ENCODE peak calls at places on chromosomes 1 and 21, in ten cellular contexts. E is GM23338, H is astrocyte, P is MM.1S, R is fibroblast of lung, Q is OCI-LY7, M is GM12878, F is IMR-90, S is mammary epithelial cell, V is H9. D is an unnamed sample.

GRCh38 chr1:245585252-245585959 is 430.6 kb downstream of the KIF26B start:
- DNase-seq in P (no peak), V (no peak), S (peak), Q (no peak), E (no peak), F (peak), R (peak), H (peak), M (no peak), D (no peak)

GRCh38 chr1:35925741-35926140 is 5.2 kb upstream of the AGO3 start:
- DNase-seq in Q (no peak), H (peak), V (no peak), P (no peak), R (peak), M (no peak), E (no peak), F (peak), S (no peak), D (no peak)

GRCh38 chr1:238176441-238176840 is 285.7 kb upstream of the ZP4 start:
- DNase-seq in Q (no peak), M (no peak), P (no peak), E (peak), F (no peak), R (peak), H (peak), V (no peak), S (no peak), D (peak)

GRCh38 chr1:202438393-202439174 is 90.1 kb downstream of the PPP1R12B start:
- DNase-seq in H (no peak), F (no peak), P (no peak), R (no peak), Q (no peak), E (no peak), S (no peak), V (no peak), M (no peak), D (no peak)

GRCh38 chr1:67791686-67792475 is 41.4 kb downstream of the GNG12 start:
- DNase-seq in F (peak), H (peak), E (peak), V (no peak), P (no peak), S (peak), Q (no peak), M (no peak), R (peak), D (no peak)

GRCh38 chr1:110114784-110115183 is 2.5 kb downstream of the UBL4B start:
- DNase-seq in H (no peak), P (no peak), V (no peak), Q (no peak), F (no peak), E (no peak), S (no peak), R (no peak), M (no peak), D (no peak)

GRCh38 chr1:144101397-144102050 is 129.7 kb upstream of the FAM72C start:
- DNase-seq in S (peak), H (no peak), F (no peak), P (peak), M (no peak), E (no peak), V (peak), Q (no peak), R (no peak), D (no peak)

GRCh38 chr1:15246960-15247614 is at the start of gene FHAD1:
- DNase-seq in Q (peak), M (no peak), S (peak), R (peak), P (peak), F (peak), H (peak), E (peak), V (peak), D (peak)

GRCh38 chr1:30287976-30288375 is 435.4 kb downstream of the MATN1 start:
- DNase-seq in F (no peak), E (no peak), R (no peak), V (no peak), S (no peak), Q (no peak), M (no peak), P (no peak), H (no peak), D (no peak)

GRCh38 chr1:111145542-111145941 is 5.5 kb downstream of the CEPT1 start:
- DNase-seq in M (no peak), F (no peak), V (no peak), H (no peak), S (no peak), R (no peak), P (no peak), Q (no peak), E (no peak), D (peak)

GRCh38 chr1:217134857-217135568 is 411.8 kb upstream of the ESRRG start:
- DNase-seq in E (peak), V (peak), Q (no peak), M (no peak), S (peak), P (peak), H (peak), R (peak), F (peak), D (peak)

GRCh38 chr21:39364949-39365348 is 16.1 kb upstream of the HMGN1 start:
- DNase-seq in F (peak), R (no peak), H (no peak), P (peak), S (no peak), M (no peak), Q (no peak), V (no peak), E (no peak), D (no peak)

GRCh38 chr1:201546093-201546492 is 7.2 kb downstream of the NAV1 start:
- DNase-seq in M (peak), Q (no peak), V (peak), E (peak), H (no peak), S (no peak), R (no peak), P (no peak), F (no peak), D (peak)

GRCh38 chr1:177488722-177489121 is 318.0 kb downstream of the BRINP2 start:
- DNase-seq in V (no peak), R (no peak), E (no peak), H (no peak), P (no peak), S (no peak), Q (no peak), M (no peak), F (no peak), D (no peak)

DNA sequence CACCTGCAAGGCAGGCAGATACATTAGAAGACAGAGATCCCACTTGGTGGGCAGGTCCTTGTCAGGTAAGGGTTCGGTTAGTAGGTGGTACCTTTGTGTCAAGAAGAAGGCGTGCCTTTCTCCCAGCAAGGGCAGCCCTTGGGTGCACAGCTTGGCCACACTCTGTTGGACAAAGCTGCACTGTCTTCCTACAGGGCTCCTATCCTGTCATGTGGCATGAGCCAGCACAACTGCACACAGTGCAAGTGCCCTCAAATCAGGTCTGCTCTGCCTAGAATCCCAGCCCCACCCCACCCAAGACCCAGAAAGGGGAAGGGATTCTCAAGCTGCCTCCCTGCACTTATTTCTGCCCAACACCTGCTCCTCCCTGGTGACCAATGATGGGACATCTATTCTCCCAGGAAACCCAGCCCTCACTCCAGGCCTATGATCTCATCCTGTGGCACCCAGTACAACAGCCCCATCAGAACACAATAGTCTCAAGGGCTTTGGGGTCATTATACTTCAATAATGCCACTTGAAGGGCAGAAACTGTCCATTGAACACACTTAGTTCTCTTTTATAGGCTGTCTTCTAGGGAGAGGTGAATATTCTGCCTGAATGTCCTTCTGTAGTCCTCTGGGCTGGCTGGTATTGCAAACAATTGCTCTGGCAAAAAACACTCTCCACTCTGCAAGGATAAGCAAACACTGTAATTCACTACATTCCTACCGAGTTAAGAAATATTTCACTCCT is 43.0 kb upstream of the IGSF3 start:
- DNase-seq in Q (no peak), P (no peak), H (no peak), R (no peak), E (no peak), V (no peak), F (no peak), S (no peak), M (no peak), D (no peak)
- H3K4me2 ChIP-seq in Q (no peak), P (no peak), H (no peak), R (no peak), E (no peak), V (no peak), F (no peak), S (no peak), M (no peak), D (no peak)

GRCh38 chr1:210236840-210237409 is 4.3 kb downstream of the SERTAD4 start:
- DNase-seq in E (no peak), Q (no peak), R (peak), S (no peak), V (no peak), M (no peak), H (peak), P (no peak), F (peak), D (peak)
- H3K27ac ChIP-seq in E (no peak), Q (no peak), R (no peak), S (no peak), V (no peak), M (no peak), H (peak), P (no peak), F (no peak), D (no peak)

DNA sequence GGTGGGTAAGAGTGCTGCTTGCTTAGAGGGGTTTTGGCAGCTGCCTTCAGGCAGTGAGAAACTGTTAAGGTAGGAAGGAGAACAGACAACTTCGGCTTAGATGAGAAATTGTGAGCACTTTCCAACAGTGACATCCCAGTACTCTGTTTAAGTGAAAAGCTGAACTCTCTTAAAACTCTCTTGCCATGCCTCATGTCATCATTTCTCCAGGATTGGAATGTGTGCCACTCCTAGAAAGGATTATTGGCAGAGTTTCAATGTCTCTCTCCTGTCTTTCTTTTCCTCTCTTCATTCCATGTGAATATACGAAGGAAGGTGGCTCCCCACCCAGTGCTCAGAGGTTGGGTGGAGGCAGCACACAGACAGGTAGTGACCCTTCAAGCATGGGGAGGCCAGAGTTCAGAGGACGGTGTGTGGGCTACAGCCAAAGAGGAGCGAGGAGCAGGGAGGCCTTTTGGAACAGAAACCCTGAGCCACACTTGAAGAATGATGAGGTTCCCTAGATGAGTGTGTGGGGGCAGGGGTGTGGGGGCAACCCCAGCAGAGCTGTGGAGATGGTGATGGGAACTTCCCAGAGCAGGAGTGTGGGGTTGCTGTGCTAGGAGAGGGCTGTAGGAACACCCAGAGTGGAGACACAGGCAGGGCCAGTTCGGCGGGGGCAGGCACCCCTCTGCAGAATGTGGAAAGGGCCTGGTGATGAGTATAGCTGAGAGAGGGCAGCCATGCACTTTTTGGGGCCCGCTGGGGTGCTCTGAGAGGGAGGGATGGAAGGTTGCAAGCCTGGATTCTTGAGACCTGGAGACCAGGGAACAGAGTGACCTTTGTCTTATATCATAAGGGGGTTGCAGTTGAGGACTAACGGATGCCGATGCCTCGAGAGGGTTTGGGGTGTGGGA is 58.8 kb downstream of the GALNT2 start:
- DNase-seq in E (no peak), H (peak), F (peak), M (no peak), V (no peak), S (peak), P (no peak), R (peak), Q (no peak), D (no peak)
- H3K4me2 ChIP-seq in E (peak), H (peak), F (peak), M (peak), V (no peak), S (peak), P (no peak), R (no peak), Q (peak), D (no peak)

GRCh38 chr1:24526940-24527542 is 24.4 kb downstream of the RCAN3 start:
- DNase-seq in V (no peak), R (no peak), E (peak), M (no peak), F (peak), P (peak), H (no peak), Q (peak), S (no peak), D (peak)
- H3K27ac ChIP-seq in V (no peak), R (no peak), E (no peak), M (no peak), F (no peak), P (no peak), H (no peak), Q (no peak), S (no peak), D (no peak)

GRCh38 chr1:18415448-18415960 is 65.2 kb upstream of the KLHDC7A start:
- DNase-seq in M (no peak), V (no peak), Q (no peak), E (no peak), R (no peak), S (no peak), H (no peak), P (no peak), F (no peak), D (no peak)

GRCh38 chr1:18414321-18414720 is 66.4 kb upstream of the KLHDC7A start:
- DNase-seq in V (no peak), E (no peak), M (no peak), H (no peak), S (no peak), P (no peak), F (no peak), R (no peak), Q (no peak), D (no peak)

GRCh38 chr1:18413906-18414305 is 66.8 kb upstream of the KLHDC7A start:
- DNase-seq in S (no peak), E (no peak), Q (no peak), M (no peak), H (no peak), V (no peak), P (no peak), F (no peak), R (no peak), D (no peak)

GRCh38 chr1:18412882-18413353 is 67.8 kb upstream of the KLHDC7A start:
- DNase-seq in R (no peak), P (no peak), M (no peak), F (no peak), H (no peak), E (no peak), S (no peak), Q (no peak), V (no peak), D (no peak)

DNA sequence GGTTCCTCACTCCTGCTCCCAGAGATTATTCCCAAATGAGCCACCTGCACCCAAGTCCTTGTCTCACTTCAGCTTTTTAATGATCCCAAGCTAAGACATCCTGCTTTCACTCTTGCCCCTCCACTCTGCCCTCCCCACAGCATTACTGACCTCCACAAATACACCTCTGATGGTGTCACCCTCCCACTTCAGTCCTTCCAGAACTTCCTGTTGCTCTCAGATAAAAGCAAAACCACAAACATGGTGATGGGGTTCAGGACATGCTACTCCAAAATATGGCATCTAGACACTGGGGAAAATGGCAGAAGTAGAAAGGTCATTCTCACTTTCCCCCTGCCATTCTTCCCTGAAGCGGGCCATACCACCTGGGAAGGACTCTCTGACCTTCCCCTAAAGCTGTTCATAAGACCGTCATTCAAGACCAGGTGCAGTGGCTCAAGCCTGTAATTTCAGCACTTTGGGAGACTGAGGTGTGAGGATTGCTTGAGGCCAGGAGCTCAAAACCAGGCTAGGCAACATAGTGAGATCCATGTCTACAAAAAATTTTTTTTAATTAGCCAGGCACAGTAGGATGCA is 65.8 kb upstream of the KLHDC7A start:
- DNase-seq in R (no peak), M (no peak), V (no peak), Q (no peak), P (no peak), H (no peak), S (no peak), F (no peak), E (no peak), D (no peak)
- H3K4me2 ChIP-seq in R (no peak), M (no peak), V (no peak), Q (no peak), P (no peak), H (no peak), S (no peak), F (no peak), E (no peak), D (no peak)

GRCh38 chr1:27100797-27101491 is 54.0 kb downstream of the SLC9A1 start:
- DNase-seq in F (no peak), S (no peak), Q (no peak), P (no peak), R (no peak), H (no peak), E (no peak), M (no peak), V (no peak), D (no peak)

GRCh38 chr1:27098447-27099153 is 56.3 kb downstream of the SLC9A1 start:
- DNase-seq in V (no peak), F (no peak), Q (no peak), P (no peak), R (no peak), S (peak), E (no peak), M (no peak), H (no peak), D (no peak)

GRCh38 chr1:27101696-27102095 is 53.2 kb downstream of the SLC9A1 start:
- DNase-seq in P (no peak), V (no peak), H (no peak), S (no peak), E (no peak), F (no peak), R (no peak), Q (no peak), M (no peak), D (no peak)

GRCh38 chr1:27099154-27099903 is 55.6 kb downstream of the SLC9A1 start:
- DNase-seq in R (peak), V (no peak), E (peak), Q (peak), S (peak), P (no peak), H (peak), F (peak), M (no peak), D (peak)

GRCh38 chr1:27099904-27100796 is 54.8 kb downstream of the SLC9A1 start:
- DNase-seq in S (no peak), E (peak), Q (no peak), V (no peak), P (no peak), R (peak), H (no peak), M (no peak), F (no peak), D (peak)
- H3K27ac ChIP-seq in S (peak), E (peak), Q (no peak), V (no peak), P (no peak), R (peak), H (peak), M (peak), F (peak), D (no peak)

D was measured in neural progenitor cell.